ENCODE peak calls at places on chromosomes 11 and 22, in ten cellular contexts. One of them, this sample, is unnamed.
A peak's percentile ranks its signal among the peaks of the same experiment; 100 is the strongest.

GRCh38 chr11:9738126-9738525 is 74.2 kb downstream of the SWAP70 start:
- DNase-seq in transverse colon: peak; percentile 30
- DNase-seq in kidney: no peak
- DNase-seq in neural progenitor cell: no peak
- DNase-seq in HepG2: no peak
- DNase-seq in A549: no peak
- DNase-seq in esophagus muscularis mucosa: no peak
- DNase-seq in RWPE1: no peak
- DNase-seq in adrenal gland: peak; percentile 38
- DNase-seq in MM.1S: no peak
- DNase-seq in this sample: no peak

GRCh38 chr11:6030658-6031057 is at the start of gene OR56A1:
- DNase-seq in transverse colon: no peak
- DNase-seq in kidney: no peak
- DNase-seq in neural progenitor cell: no peak
- DNase-seq in HepG2: no peak
- DNase-seq in A549: no peak
- DNase-seq in esophagus muscularis mucosa: no peak
- DNase-seq in RWPE1: no peak
- DNase-seq in adrenal gland: no peak
- DNase-seq in MM.1S: no peak
- DNase-seq in this sample: no peak

GRCh38 chr22:27628891-27629631 is 172.5 kb downstream of the MN1 start:
- DNase-seq in transverse colon: no peak
- DNase-seq in kidney: no peak
- DNase-seq in neural progenitor cell: no peak
- DNase-seq in HepG2: no peak
- DNase-seq in A549: no peak
- DNase-seq in esophagus muscularis mucosa: no peak
- DNase-seq in RWPE1: peak; percentile 29
- DNase-seq in adrenal gland: no peak
- DNase-seq in MM.1S: no peak
- DNase-seq in this sample: peak; percentile 36

GRCh38 chr11:70498171-70498571 is 99.8 kb downstream of the CTTN start:
- DNase-seq in transverse colon: no peak
- DNase-seq in kidney: peak; percentile 39
- DNase-seq in neural progenitor cell: no peak
- DNase-seq in HepG2: no peak
- DNase-seq in A549: no peak
- DNase-seq in esophagus muscularis mucosa: no peak
- DNase-seq in RWPE1: no peak
- DNase-seq in adrenal gland: no peak
- DNase-seq in MM.1S: no peak
- DNase-seq in this sample: no peak

GRCh38 chr22:35431483-35432205 is 31.7 kb downstream of the MCM5 start:
- DNase-seq in transverse colon: no peak
- DNase-seq in kidney: peak; percentile 15
- DNase-seq in neural progenitor cell: no peak
- DNase-seq in HepG2: no peak
- DNase-seq in A549: no peak
- DNase-seq in esophagus muscularis mucosa: no peak
- DNase-seq in RWPE1: no peak
- DNase-seq in adrenal gland: no peak
- DNase-seq in MM.1S: no peak
- DNase-seq in this sample: no peak

GRCh38 chr22:46881373-46882118 is 119.1 kb downstream of the TBC1D22A start:
- DNase-seq in transverse colon: no peak
- DNase-seq in kidney: no peak
- DNase-seq in neural progenitor cell: no peak
- DNase-seq in HepG2: no peak
- DNase-seq in A549: no peak
- DNase-seq in esophagus muscularis mucosa: no peak
- DNase-seq in RWPE1: peak; percentile 2
- DNase-seq in adrenal gland: no peak
- DNase-seq in MM.1S: no peak
- DNase-seq in this sample: peak; percentile 16

GRCh38 chr11:124622531-124623451 is at the start of gene TBRG1:
- DNase-seq in transverse colon: peak; percentile 90
- DNase-seq in kidney: peak; percentile 95
- DNase-seq in neural progenitor cell: peak; percentile 92
- DNase-seq in HepG2: peak; percentile 92
- DNase-seq in A549: peak; percentile 88
- DNase-seq in esophagus muscularis mucosa: peak; percentile 98
- DNase-seq in RWPE1: peak; percentile 85
- DNase-seq in adrenal gland: peak; percentile 89
- DNase-seq in MM.1S: peak; percentile 83
- DNase-seq in this sample: peak; percentile 39

GRCh38 chr22:42991010-42991651 is 23.8 kb downstream of the PACSIN2 start:
- DNase-seq in transverse colon: peak; percentile 69
- DNase-seq in kidney: no peak
- DNase-seq in neural progenitor cell: no peak
- DNase-seq in HepG2: no peak
- DNase-seq in A549: no peak
- DNase-seq in esophagus muscularis mucosa: no peak
- DNase-seq in RWPE1: no peak
- DNase-seq in adrenal gland: peak; percentile 79
- DNase-seq in MM.1S: no peak
- DNase-seq in this sample: no peak

GRCh38 chr11:57339305-57339704 is 1.2 kb downstream of the P2RX3 start:
- DNase-seq in transverse colon: no peak
- DNase-seq in kidney: no peak
- DNase-seq in neural progenitor cell: no peak
- DNase-seq in HepG2: no peak
- DNase-seq in A549: no peak
- DNase-seq in esophagus muscularis mucosa: no peak
- DNase-seq in RWPE1: peak; percentile 42
- DNase-seq in adrenal gland: no peak
- DNase-seq in MM.1S: no peak
- DNase-seq in this sample: no peak

GRCh38 chr11:8652140-8652539 is 30.3 kb downstream of the TRIM66 start:
- DNase-seq in transverse colon: no peak
- DNase-seq in kidney: no peak
- DNase-seq in neural progenitor cell: no peak
- DNase-seq in HepG2: no peak
- DNase-seq in A549: no peak
- DNase-seq in esophagus muscularis mucosa: no peak
- DNase-seq in RWPE1: peak; percentile 51
- DNase-seq in adrenal gland: peak; percentile 18
- DNase-seq in MM.1S: no peak
- DNase-seq in this sample: peak; percentile 68

GRCh38 chr11:89495951-89496350 is 4.8 kb upstream of the NOX4 start:
- DNase-seq in transverse colon: no peak
- DNase-seq in kidney: no peak
- DNase-seq in neural progenitor cell: peak; percentile 50
- DNase-seq in HepG2: no peak
- DNase-seq in A549: no peak
- DNase-seq in esophagus muscularis mucosa: no peak
- DNase-seq in RWPE1: peak; percentile 5
- DNase-seq in adrenal gland: no peak
- DNase-seq in MM.1S: no peak
- DNase-seq in this sample: peak; percentile 8

GRCh38 chr11:64120951-64121569 is 44.9 kb downstream of the MACROD1 start:
- DNase-seq in transverse colon: no peak
- DNase-seq in kidney: no peak
- DNase-seq in neural progenitor cell: no peak
- DNase-seq in HepG2: no peak
- DNase-seq in A549: no peak
- DNase-seq in esophagus muscularis mucosa: no peak
- DNase-seq in RWPE1: peak; percentile 93
- DNase-seq in adrenal gland: no peak
- DNase-seq in MM.1S: no peak
- DNase-seq in this sample: peak; percentile 63

GRCh38 chr22:31800065-31800464 is 46.2 kb downstream of the DEPDC5 start:
- DNase-seq in transverse colon: no peak
- DNase-seq in kidney: no peak
- DNase-seq in neural progenitor cell: no peak
- DNase-seq in HepG2: no peak
- DNase-seq in A549: no peak
- DNase-seq in esophagus muscularis mucosa: no peak
- DNase-seq in RWPE1: peak; percentile 57
- DNase-seq in adrenal gland: no peak
- DNase-seq in MM.1S: no peak
- DNase-seq in this sample: peak; percentile 83

GRCh38 chr11:116515666-116516184 is 257.1 kb downstream of the BUD13 start:
- DNase-seq in transverse colon: no peak
- DNase-seq in kidney: no peak
- DNase-seq in neural progenitor cell: no peak
- DNase-seq in HepG2: no peak
- DNase-seq in A549: no peak
- DNase-seq in esophagus muscularis mucosa: no peak
- DNase-seq in RWPE1: no peak
- DNase-seq in adrenal gland: no peak
- DNase-seq in MM.1S: no peak
- DNase-seq in this sample: no peak

GRCh38 chr22:17743661-17744411 is 30.4 kb downstream of the BID start:
- DNase-seq in transverse colon: no peak
- DNase-seq in kidney: no peak
- DNase-seq in neural progenitor cell: peak; percentile 33
- DNase-seq in HepG2: no peak
- DNase-seq in A549: no peak
- DNase-seq in esophagus muscularis mucosa: no peak
- DNase-seq in RWPE1: no peak
- DNase-seq in adrenal gland: no peak
- DNase-seq in MM.1S: no peak
- DNase-seq in this sample: no peak

GRCh38 chr11:126231725-126232459 is 20.3 kb downstream of the FAM118B start:
- DNase-seq in transverse colon: no peak
- DNase-seq in kidney: no peak
- DNase-seq in neural progenitor cell: no peak
- DNase-seq in HepG2: no peak
- DNase-seq in A549: no peak
- DNase-seq in esophagus muscularis mucosa: no peak
- DNase-seq in RWPE1: no peak
- DNase-seq in adrenal gland: no peak
- DNase-seq in MM.1S: no peak
- DNase-seq in this sample: no peak

GRCh38 chr11:118224512-118225180 is at the start of gene JAML:
- DNase-seq in transverse colon: peak; percentile 60
- DNase-seq in kidney: no peak
- DNase-seq in neural progenitor cell: no peak
- DNase-seq in HepG2: no peak
- DNase-seq in A549: no peak
- DNase-seq in esophagus muscularis mucosa: no peak
- DNase-seq in RWPE1: no peak
- DNase-seq in adrenal gland: no peak
- DNase-seq in MM.1S: no peak
- DNase-seq in this sample: no peak

GRCh38 chr11:126474220-126474619 is 118.7 kb downstream of the ST3GAL4 start:
- DNase-seq in transverse colon: no peak
- DNase-seq in kidney: no peak
- DNase-seq in neural progenitor cell: no peak
- DNase-seq in HepG2: peak; percentile 57
- DNase-seq in A549: no peak
- DNase-seq in esophagus muscularis mucosa: no peak
- DNase-seq in RWPE1: no peak
- DNase-seq in adrenal gland: peak; percentile 73
- DNase-seq in MM.1S: no peak
- DNase-seq in this sample: no peak

GRCh38 chr11:65859134-65859811 is 960 bp upstream of the MUS81 start:
- DNase-seq in transverse colon: peak; percentile 99
- DNase-seq in kidney: peak; percentile 100
- DNase-seq in neural progenitor cell: peak; percentile 100
- DNase-seq in HepG2: peak; percentile 98
- DNase-seq in A549: peak; percentile 97
- DNase-seq in esophagus muscularis mucosa: peak; percentile 100
- DNase-seq in RWPE1: peak; percentile 93
- DNase-seq in adrenal gland: peak; percentile 99
- DNase-seq in MM.1S: peak; percentile 99
- DNase-seq in this sample: peak; percentile 66
- H3K27ac ChIP-seq in transverse colon: peak overlapping the region; percentile 99
- H3K27ac ChIP-seq in kidney: peak overlapping the region; percentile 100
- H3K27ac ChIP-seq in neural progenitor cell: peak overlapping the region; percentile 95
- H3K27ac ChIP-seq in HepG2: peak overlapping the region; percentile 90
- H3K27ac ChIP-seq in A549: peak overlapping the region; percentile 96
- H3K27ac ChIP-seq in esophagus muscularis mucosa: peak overlapping the region; percentile 100
- H3K27ac ChIP-seq in RWPE1: peak overlapping the region; percentile 98
- H3K27ac ChIP-seq in adrenal gland: peak overlapping the region; percentile 96
- H3K27ac ChIP-seq in MM.1S: peak overlapping the region; percentile 86
- H3K27ac ChIP-seq in this sample: peak overlapping the region; percentile 96

GRCh38 chr11:69040051-69040450 is 8.7 kb upstream of the TPCN2 start:
- DNase-seq in transverse colon: no peak
- DNase-seq in kidney: no peak
- DNase-seq in neural progenitor cell: no peak
- DNase-seq in HepG2: no peak
- DNase-seq in A549: no peak
- DNase-seq in esophagus muscularis mucosa: no peak
- DNase-seq in RWPE1: no peak
- DNase-seq in adrenal gland: no peak
- DNase-seq in MM.1S: no peak
- DNase-seq in this sample: no peak
- H3K27ac ChIP-seq in transverse colon: no peak overlapping the region
- H3K27ac ChIP-seq in kidney: no peak overlapping the region
- H3K27ac ChIP-seq in neural progenitor cell: no peak overlapping the region
- H3K27ac ChIP-seq in HepG2: no peak overlapping the region
- H3K27ac ChIP-seq in A549: no peak overlapping the region
- H3K27ac ChIP-seq in esophagus muscularis mucosa: no peak overlapping the region
- H3K27ac ChIP-seq in RWPE1: no peak overlapping the region
- H3K27ac ChIP-seq in adrenal gland: no peak overlapping the region
- H3K27ac ChIP-seq in MM.1S: no peak overlapping the region
- H3K27ac ChIP-seq in this sample: no peak overlapping the region

DNA sequence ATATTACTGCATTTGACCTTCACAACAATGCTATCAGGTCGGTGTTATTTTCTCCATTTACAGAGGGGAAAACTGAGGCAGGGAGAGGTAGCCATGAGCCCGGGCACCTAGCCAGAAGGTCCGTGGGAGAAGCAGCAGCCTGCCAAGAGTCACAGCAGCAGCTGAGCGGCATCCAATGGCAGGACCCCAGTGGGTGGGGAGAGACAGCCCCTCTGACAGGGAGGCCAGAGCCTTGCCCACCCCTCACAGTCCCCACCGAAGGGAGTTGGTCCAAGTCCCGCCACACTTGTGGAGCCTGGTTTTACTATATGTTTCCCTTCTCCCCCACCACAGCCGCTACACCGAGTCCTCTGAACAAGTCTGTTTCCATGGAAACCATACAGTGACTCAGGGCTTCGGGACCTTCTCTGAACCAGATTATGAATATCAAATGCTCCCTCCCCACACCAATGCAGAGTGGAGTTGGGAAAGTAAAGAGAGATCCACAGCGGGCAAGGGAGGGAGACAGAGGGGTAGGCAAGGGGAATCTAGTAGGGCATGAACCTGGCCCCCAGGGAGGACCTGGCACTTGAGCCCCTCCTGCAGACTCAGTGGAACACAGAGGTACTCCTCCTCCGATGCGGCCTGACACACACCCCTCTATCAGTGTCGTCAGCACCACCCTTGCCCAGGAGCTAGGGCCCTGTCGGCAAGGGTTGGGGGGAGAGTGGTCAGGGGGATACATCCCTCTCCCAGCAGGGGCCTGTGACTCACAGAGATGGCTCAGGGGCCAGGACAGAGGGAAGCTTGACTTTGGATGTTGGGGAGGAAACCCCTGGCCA is 2.5 kb downstream of the CHST1 start:
- DNase-seq in transverse colon: no peak
- DNase-seq in kidney: peak; percentile 48
- DNase-seq in neural progenitor cell: peak; percentile 56
- DNase-seq in HepG2: peak; percentile 20
- DNase-seq in A549: peak; percentile 63
- DNase-seq in esophagus muscularis mucosa: no peak
- DNase-seq in RWPE1: peak; percentile 43
- DNase-seq in adrenal gland: no peak
- DNase-seq in MM.1S: peak; percentile 27
- DNase-seq in this sample: no peak
- H3K27ac ChIP-seq in transverse colon: no peak overlapping the region
- H3K27ac ChIP-seq in kidney: no peak overlapping the region
- H3K27ac ChIP-seq in neural progenitor cell: no peak overlapping the region
- H3K27ac ChIP-seq in HepG2: no peak overlapping the region
- H3K27ac ChIP-seq in A549: peak overlapping the region; percentile 58
- H3K27ac ChIP-seq in esophagus muscularis mucosa: no peak overlapping the region
- H3K27ac ChIP-seq in RWPE1: no peak overlapping the region
- H3K27ac ChIP-seq in adrenal gland: peak overlapping the region; percentile 17
- H3K27ac ChIP-seq in MM.1S: no peak overlapping the region
- H3K27ac ChIP-seq in this sample: no peak overlapping the region

GRCh38 chr11:13110929-13111812 is 102.1 kb downstream of the RASSF10 start:
- DNase-seq in transverse colon: no peak
- DNase-seq in kidney: no peak
- DNase-seq in neural progenitor cell: peak; percentile 59
- DNase-seq in HepG2: no peak
- DNase-seq in A549: peak; percentile 51
- DNase-seq in esophagus muscularis mucosa: no peak
- DNase-seq in RWPE1: peak; percentile 42
- DNase-seq in adrenal gland: no peak
- DNase-seq in MM.1S: no peak
- DNase-seq in this sample: no peak
- H3K27ac ChIP-seq in transverse colon: no peak overlapping the region
- H3K27ac ChIP-seq in kidney: no peak overlapping the region
- H3K27ac ChIP-seq in neural progenitor cell: no peak overlapping the region
- H3K27ac ChIP-seq in HepG2: no peak overlapping the region
- H3K27ac ChIP-seq in A549: peak overlapping the region; percentile 76
- H3K27ac ChIP-seq in esophagus muscularis mucosa: no peak overlapping the region
- H3K27ac ChIP-seq in RWPE1: no peak overlapping the region
- H3K27ac ChIP-seq in adrenal gland: no peak overlapping the region
- H3K27ac ChIP-seq in MM.1S: no peak overlapping the region
- H3K27ac ChIP-seq in this sample: no peak overlapping the region